ENCODE peak calls at places on chromosomes 7 and 10, in five cellular contexts. T, Q, U, N and X are unnamed samples.

GRCh38 chr10:63773962-63774361 is 252.8 kb downstream of the REEP3 start:
- DNase-seq in Q (no peak), T (no peak), U (no peak), N (no peak), X (no peak)

GRCh38 chr10:43824934-43825333 is 176.3 kb upstream of the ZNF32 start:
- DNase-seq in Q (peak; percentile 65), U (no peak), N (no peak), T (peak; percentile 53), X (no peak)

GRCh38 chr10:51747211-51747610 is 47.8 kb upstream of the CSTF2T start:
- DNase-seq in U (no peak), T (no peak), N (no peak), Q (no peak), X (no peak)

GRCh38 chr10:25753776-25754175 is 180.3 kb upstream of the MYO3A start:
- DNase-seq in N (no peak), T (peak; percentile 11), Q (no peak), U (no peak), X (no peak)

GRCh38 chr10:2137549-2138174 is 400.3 kb upstream of the ADARB2 start:
- DNase-seq in Q (no peak), N (no peak), U (no peak), T (peak; percentile 4), X (no peak)

GRCh38 chr10:71244638-71245419 is 32.5 kb downstream of the UNC5B start:
- DNase-seq in T (peak; percentile 75), N (peak; percentile 93), U (no peak), Q (peak; percentile 72), X (no peak)

GRCh38 chr10:77582710-77583115 is 54.9 kb downstream of the KCNMA1 start:
- DNase-seq in T (peak; percentile 73), Q (no peak), U (no peak), N (peak; percentile 55), X (no peak)

GRCh38 chr7:131896189-131896855 is 339.9 kb upstream of the PODXL start:
- DNase-seq in T (no peak), N (no peak), U (no peak), Q (no peak), X (no peak)

GRCh38 chr10:113612154-113612553 is 51.7 kb downstream of the NRAP start:
- DNase-seq in T (no peak), N (no peak), U (no peak), Q (peak; percentile 46), X (no peak)

GRCh38 chr10:66925896-66926719 is at the start of gene LRRTM3:
- DNase-seq in U (peak; percentile 1), Q (peak; percentile 17), N (peak; percentile 79), T (peak; percentile 78), X (no peak)

GRCh38 chr10:2895616-2896196 is 171.6 kb upstream of the PFKP start:
- DNase-seq in U (no peak), N (no peak), Q (no peak), T (no peak), X (no peak)